ENCODE peak calls at places on chromosome 9, in five cellular contexts. A is neural crest cell, W is heart left ventricle, B is upper lobe of right lung, R is GM20000. N is an unnamed sample.

GRCh38 chr9:135959814-135960213 is 1.4 kb downstream of the UBAC1 start:
- DNase-seq in A (no peak), W (no peak), B (no peak), R (no peak), N (no peak)

GRCh38 chr9:92138157-92138959 is 23.1 kb upstream of the SPTLC1 start:
- DNase-seq in A (peak), W (peak), B (peak), R (peak), N (peak)

GRCh38 chr9:113456235-113456634 is 7.3 kb upstream of the RGS3 start:
- DNase-seq in A (no peak), W (no peak), B (no peak), R (no peak), N (no peak)

GRCh38 chr9:137975936-137976565 is 98.5 kb downstream of the CACNA1B start:
- DNase-seq in A (no peak), W (peak), B (peak), R (no peak), N (no peak)

GRCh38 chr9:114733814-114734213 is 51.8 kb upstream of the TEX48 start:
- DNase-seq in A (no peak), W (no peak), B (no peak), R (no peak), N (no peak)

GRCh38 chr9:97840521-97840920 is 12.5 kb upstream of the FOXE1 start:
- DNase-seq in A (no peak), W (no peak), B (no peak), R (no peak), N (no peak)

GRCh38 chr9:127923771-127924170 is 6.8 kb downstream of the PIP5KL1 start:
- DNase-seq in A (no peak), W (no peak), B (no peak), R (no peak), N (no peak)

GRCh38 chr9:72364679-72365524 is at the start of gene ZFAND5:
- DNase-seq in A (peak), W (peak), B (peak), R (peak), N (peak)

GRCh38 chr9:71514344-71514975 is 253.9 kb downstream of the CEMIP2 start:
- DNase-seq in A (no peak), W (no peak), B (no peak), R (no peak), N (no peak)

GRCh38 chr9:134585746-134586706 is 55.6 kb upstream of the COL5A1 start:
- DNase-seq in A (no peak), W (peak), B (peak), R (no peak), N (no peak)

GRCh38 chr9:82903503-82903902 is 159.4 kb downstream of the RASEF start:
- DNase-seq in A (no peak), W (no peak), B (no peak), R (no peak), N (no peak)
- TF ChIP-seq CTCF in A (peak), W (no peak), B (no peak), R (no peak), N (no peak)

GRCh38 chr9:111631071-111631971 is at the start of gene DNAJC25:
- DNase-seq in A (peak), W (peak), B (peak), R (peak), N (peak)
- TF ChIP-seq CTCF in A (no peak), W (no peak), B (no peak), R (no peak), N (no peak)

GRCh38 chr9:81416476-81417298 is 272.7 kb downstream of the TLE1 start:
- DNase-seq in A (no peak), W (no peak), B (no peak), R (no peak), N (no peak)
- TF ChIP-seq CTCF in A (no peak), W (no peak), B (no peak), R (no peak), N (no peak)

GRCh38 chr9:4375424-4376195 is 75.7 kb upstream of the GLIS3 start:
- DNase-seq in A (no peak), W (no peak), B (no peak), R (peak), N (no peak)
- TF ChIP-seq CTCF in A (peak), W (peak), B (peak), R (no peak), N (peak)

DNA sequence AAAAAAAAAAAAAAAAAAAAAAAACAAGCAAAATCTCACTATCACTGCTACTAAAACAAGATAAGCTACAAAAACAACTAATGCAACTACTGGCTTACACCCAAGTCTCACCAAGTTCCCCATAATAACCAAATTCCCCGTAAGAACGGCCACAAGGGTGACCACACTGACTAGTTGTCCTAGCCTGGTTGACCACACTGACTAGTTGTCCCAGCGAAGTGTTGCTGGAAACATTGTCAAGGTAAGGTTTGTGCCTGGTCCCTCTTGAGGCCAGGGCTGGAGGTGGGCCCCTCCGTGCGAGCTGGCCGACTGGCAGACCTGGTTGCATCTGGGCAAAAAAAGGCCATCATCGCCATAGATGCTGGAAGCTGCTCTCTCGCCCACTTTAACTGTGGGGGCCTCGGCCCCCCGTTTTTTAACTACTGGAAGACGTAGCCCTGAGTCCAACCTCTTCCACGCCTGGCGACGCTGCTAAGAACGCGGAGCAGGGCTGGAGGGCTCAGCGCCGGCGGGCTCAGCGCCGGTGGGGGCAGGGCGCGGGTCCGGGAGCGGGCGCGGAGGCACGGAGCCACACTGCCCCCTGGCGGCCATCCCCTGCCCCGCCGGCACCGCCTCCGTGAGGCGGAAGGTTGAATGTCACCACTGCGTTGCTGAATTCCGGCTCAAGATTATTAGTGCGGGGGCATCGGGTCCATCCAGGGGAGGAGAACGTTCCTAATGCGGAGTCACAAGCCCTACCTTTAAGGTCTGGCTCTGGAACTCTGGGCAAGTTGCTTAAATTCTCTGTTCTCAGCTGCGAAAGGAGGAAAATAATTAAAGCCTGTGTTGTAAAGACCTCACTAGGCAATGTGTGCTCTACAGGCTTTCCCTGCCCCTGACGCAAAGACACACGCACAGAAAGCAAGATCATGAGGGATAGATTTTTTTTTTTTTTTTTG is 84.0 kb downstream of the HSD17B3 start:
- DNase-seq in A (peak), W (peak), B (peak), R (peak), N (peak)
- TF ChIP-seq CTCF in A (peak), W (peak), B (peak), R (peak), N (peak)

GRCh38 chr9:4073371-4073770 is 226.5 kb downstream of the GLIS3 start:
- DNase-seq in A (no peak), W (no peak), B (no peak), R (no peak), N (no peak)
- TF ChIP-seq CTCF in A (peak), W (no peak), B (peak), R (no peak), N (no peak)

GRCh38 chr9:34810187-34810524 is 100.2 kb upstream of the CCL21 start:
- DNase-seq in A (no peak), W (peak), B (no peak), R (no peak), N (no peak)

DNA sequence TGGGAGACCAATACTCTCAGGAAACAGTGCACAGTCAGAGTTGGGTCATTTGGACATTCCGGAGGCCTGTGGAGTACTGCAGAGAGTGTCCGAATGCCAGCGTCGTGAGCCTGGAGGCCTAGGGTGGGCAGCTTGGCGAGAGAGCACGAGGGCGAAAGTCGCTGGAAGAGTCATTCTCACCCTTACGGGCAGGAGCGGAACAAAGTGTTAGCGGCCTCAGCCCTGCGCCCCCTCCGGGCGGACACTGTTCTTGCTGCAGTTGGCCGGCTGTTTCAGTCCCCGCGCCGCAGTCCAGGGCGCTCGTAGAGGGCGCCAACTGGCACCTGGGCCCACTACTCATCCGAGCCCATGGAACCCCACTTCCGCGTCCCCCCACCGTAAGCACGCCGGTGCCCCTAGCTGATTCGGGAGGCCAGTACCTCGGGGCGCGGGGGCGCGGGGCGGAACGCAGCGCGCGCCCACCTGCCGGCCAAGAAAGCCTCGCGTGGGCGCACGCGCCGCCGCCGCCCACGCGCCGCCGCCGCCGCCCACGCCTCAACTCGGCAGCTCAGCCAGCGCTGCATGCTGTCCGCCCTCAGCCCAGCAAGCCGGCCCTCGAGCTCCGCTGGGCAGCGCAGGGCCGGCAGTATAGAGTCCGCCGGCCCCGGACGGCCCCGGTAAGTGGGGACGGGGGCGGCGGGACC is 99.7 kb upstream of the CCL21 start:
- DNase-seq in A (peak), W (peak), B (no peak), R (peak), N (no peak)
- TF ChIP-seq CTCF in A (peak), W (peak), B (peak), R (peak), N (no peak)

GRCh38 chr9:107465467-107466451 is 23.8 kb downstream of the KLF4 start:
- DNase-seq in A (peak), W (peak), B (peak), R (peak), N (peak)
- TF ChIP-seq CTCF in A (peak), W (peak), B (peak), R (peak), N (peak)

N was measured in GM10248.